ENCODE peak calls at places on chromosomes 13 and 19, in six cellular contexts. M is fibroblast of the aortic adventitia, S is A673, G is H9, T is GM06990, K is neural crest cell. A is an unnamed sample.
A peak's percentile ranks its signal among the peaks of the same experiment; 100 is the strongest.

GRCh38 chr13:79481685-79482052 is 714 bp downstream of the NDFIP2 start:
- DNase-seq in M (no peak), S (no peak), G (no peak), T (no peak), K (no peak), A (no peak)

GRCh38 chr19:37692956-37693660 is 26.5 kb downstream of the ZNF607 start:
- DNase-seq in M (no peak), S (no peak), G (no peak), T (no peak), K (peak; percentile 1), A (peak; percentile 41)

GRCh38 chr19:40718774-40719391 is 2.0 kb downstream of the ITPKC start:
- DNase-seq in M (peak; percentile 44), S (no peak), G (peak; percentile 57), T (peak; percentile 49), K (no peak), A (peak; percentile 92)

GRCh38 chr19:2431318-2432055 is 4.1 kb upstream of the TIMM13 start:
- DNase-seq in M (no peak), S (no peak), G (no peak), T (no peak), K (no peak), A (no peak)

GRCh38 chr19:49106648-49107135 is 7.5 kb upstream of the LIN7B start:
- DNase-seq in M (peak; percentile 41), S (peak; percentile 78), G (peak; percentile 81), T (no peak), K (peak; percentile 63), A (peak; percentile 92)

GRCh38 chr13:66700336-66700735 is 529.8 kb downstream of the PCDH9 start:
- DNase-seq in M (no peak), S (no peak), G (no peak), T (no peak), K (no peak), A (no peak)

GRCh38 chr13:63124863-63125262 is 1709.2 kb upstream of the PCDH20 start:
- DNase-seq in M (peak; percentile 38), S (peak; percentile 57), G (no peak), T (no peak), K (no peak), A (peak; percentile 42)

GRCh38 chr19:39705578-39706188 is 1.4 kb downstream of the LGALS14 start:
- DNase-seq in M (no peak), S (no peak), G (no peak), T (no peak), K (no peak), A (no peak)

GRCh38 chr19:22523940-22524339 is 101.8 kb upstream of the ZNF98 start:
- DNase-seq in M (no peak), S (no peak), G (no peak), T (no peak), K (no peak), A (no peak)

GRCh38 chr19:4583961-4584669 is 24.6 kb upstream of the SEMA6B start:
- DNase-seq in M (no peak), S (no peak), G (peak; percentile 67), T (peak; percentile 74), K (peak; percentile 68), A (peak; percentile 93)

GRCh38 chr13:98396071-98396710 is 180.7 kb downstream of the STK24 start:
- DNase-seq in M (no peak), S (no peak), G (no peak), T (no peak), K (no peak), A (no peak)

GRCh38 chr19:15252398-15253018 is 20.3 kb upstream of the EPHX3 start:
- DNase-seq in M (peak; percentile 46), S (peak; percentile 53), G (peak; percentile 44), T (no peak), K (peak; percentile 26), A (peak; percentile 96)

GRCh38 chr19:17213334-17213733 is 1.8 kb upstream of the USE1 start:
- DNase-seq in M (no peak), S (no peak), G (no peak), T (no peak), K (no peak), A (peak; percentile 66)

GRCh38 chr19:3852614-3853254 is 16.1 kb downstream of the ZFR2 start:
- DNase-seq in M (peak; percentile 71), S (peak; percentile 35), G (no peak), T (no peak), K (no peak), A (peak; percentile 97)

GRCh38 chr13:102136735-102137296 is 265.0 kb downstream of the FGF14 start:
- DNase-seq in M (peak; percentile 30), S (no peak), G (no peak), T (no peak), K (no peak), A (no peak)

GRCh38 chr19:40366697-40367561 is 18.4 kb downstream of the PLD3 start:
- DNase-seq in M (no peak), S (peak; percentile 72), G (peak; percentile 77), T (no peak), K (peak; percentile 46), A (peak; percentile 77)

GRCh38 chr19:33797821-33798633 is 1.4 kb downstream of the KCTD15 start:
- DNase-seq in M (no peak), S (peak; percentile 34), G (peak; percentile 77), T (no peak), K (peak; percentile 34), A (peak; percentile 94)

GRCh38 chr19:13294812-13295567 is 144.8 kb downstream of the IER2 start:
- DNase-seq in M (no peak), S (no peak), G (no peak), T (no peak), K (no peak), A (no peak)

GRCh38 chr13:102400619-102401125 is 1.2 kb downstream of the FGF14 start:
- DNase-seq in M (peak; percentile 3), S (peak; percentile 57), G (peak; percentile 37), T (peak; percentile 9), K (no peak), A (peak; percentile 81)

GRCh38 chr13:112928020-112928931 is 40.7 kb upstream of the MCF2L start:
- DNase-seq in M (no peak), S (no peak), G (no peak), T (no peak), K (no peak), A (no peak)

GRCh38 chr13:38914070-38914469 is 76.6 kb downstream of the STOML3 start:
- DNase-seq in M (no peak), S (no peak), G (no peak), T (no peak), K (no peak), A (no peak)

DNA sequence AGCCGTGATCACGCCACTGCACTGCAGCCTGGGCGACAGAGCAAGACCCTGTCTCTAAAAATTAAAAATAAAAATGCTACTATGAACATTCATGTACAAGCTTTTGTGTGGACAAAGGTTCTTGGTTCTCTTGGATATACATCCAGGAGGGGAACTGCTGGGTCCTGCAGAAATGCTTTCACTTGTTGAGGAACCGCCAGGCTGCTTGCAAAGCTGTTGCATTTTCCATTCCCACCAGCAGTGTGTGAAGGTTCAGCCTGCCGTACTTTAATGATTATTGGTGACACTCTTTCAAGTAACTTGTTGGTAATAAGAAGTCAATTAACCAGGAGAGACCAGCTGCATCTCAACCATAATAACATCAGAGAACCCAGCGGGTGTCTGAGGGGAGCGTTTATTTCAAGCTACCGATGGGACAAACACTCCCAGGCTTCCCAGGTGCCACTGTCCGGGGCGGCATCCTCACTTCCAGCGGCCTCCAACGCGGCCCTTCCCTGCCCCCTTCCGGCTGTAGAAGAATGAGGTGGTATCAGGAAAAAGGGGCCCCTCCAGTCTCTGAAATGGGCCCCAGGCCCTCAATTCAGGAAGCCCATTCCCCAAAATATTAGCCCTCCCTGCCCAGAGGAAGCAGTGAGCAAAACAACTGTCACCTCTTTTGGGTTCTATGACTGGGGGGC is 15.2 kb upstream of the PPP1R12C start:
- DNase-seq in M (no peak), S (no peak), G (no peak), T (no peak), K (no peak), A (peak; percentile 82)
- TF ChIP-seq CTCF in M (peak; percentile 4), S (no peak), G (peak; percentile 36), T (peak; percentile 48), K (peak; percentile 23), A (peak; percentile 5)

DNA sequence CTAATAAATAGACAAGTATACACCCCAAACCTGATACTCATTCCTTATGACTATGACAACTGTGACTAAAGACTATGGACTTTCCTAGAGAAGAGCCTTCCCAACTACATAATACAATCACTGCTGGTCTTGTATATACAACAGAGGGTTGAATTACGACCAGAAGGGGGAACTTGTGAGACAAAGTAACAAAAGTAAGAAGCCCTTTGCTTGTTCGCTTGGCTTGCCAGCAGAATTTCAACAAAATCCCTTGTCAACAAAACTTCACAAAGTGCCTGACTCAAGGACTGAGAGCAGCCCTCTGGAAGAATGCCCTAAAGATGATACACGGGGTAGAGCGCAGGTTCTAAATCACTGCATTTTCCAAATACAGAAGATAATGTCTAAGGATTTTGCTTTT is 99.4 kb downstream of the WASF3 start:
- DNase-seq in M (peak; percentile 74), S (peak; percentile 22), G (no peak), T (no peak), K (no peak), A (peak; percentile 84)
- TF ChIP-seq CTCF in M (peak; percentile 48), S (peak; percentile 33), G (peak; percentile 57), T (peak; percentile 25), K (peak; percentile 28), A (peak; percentile 36)

GRCh38 chr19:6769006-6769637 is 1.9 kb upstream of the SH2D3A start:
- DNase-seq in M (peak; percentile 28), S (no peak), G (peak; percentile 62), T (no peak), K (no peak), A (peak; percentile 86)
- TF ChIP-seq CTCF in M (peak; percentile 13), S (peak; percentile 26), G (peak; percentile 77), T (peak; percentile 41), K (peak; percentile 47), A (peak; percentile 37)

GRCh38 chr13:42312817-42313431 is 41.0 kb downstream of the AKAP11 start:
- DNase-seq in M (no peak), S (no peak), G (no peak), T (no peak), K (no peak), A (peak; percentile 10)
- TF ChIP-seq CTCF in M (no peak), S (no peak), G (no peak), T (no peak), K (no peak), A (no peak)

GRCh38 chr19:32337176-32337808 is 8.1 kb upstream of the ZNF507 start:
- DNase-seq in M (no peak), S (no peak), G (no peak), T (no peak), K (no peak), A (no peak)

GRCh38 chr19:32330149-32330548 is 15.3 kb upstream of the ZNF507 start:
- DNase-seq in M (no peak), S (peak; percentile 11), G (no peak), T (no peak), K (no peak), A (no peak)

GRCh38 chr19:32336259-32337111 is 8.9 kb upstream of the ZNF507 start:
- DNase-seq in M (peak; percentile 76), S (peak; percentile 17), G (no peak), T (no peak), K (no peak), A (peak; percentile 88)

DNA sequence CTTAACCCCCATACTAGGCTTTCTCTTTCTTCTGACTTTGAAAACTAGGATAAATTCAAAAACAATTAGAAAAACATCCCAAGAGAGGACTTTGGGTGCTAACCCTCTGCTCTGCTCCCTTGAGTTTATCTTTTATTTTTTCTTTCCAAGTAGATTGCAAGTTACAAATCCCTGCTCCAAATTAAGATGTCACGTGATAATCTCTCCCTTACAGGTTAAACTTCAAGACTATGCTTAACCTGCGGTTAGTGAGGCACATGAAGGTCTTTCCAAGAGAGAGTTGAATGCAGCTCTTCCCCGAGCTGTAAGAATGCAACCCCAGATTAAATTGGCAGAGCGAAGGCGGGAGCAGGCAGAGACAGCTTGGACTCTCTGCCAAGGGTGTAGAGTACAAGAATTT is 12.2 kb upstream of the ZNF507 start:
- DNase-seq in M (no peak), S (no peak), G (no peak), T (no peak), K (no peak), A (no peak)
- TF ChIP-seq CTCF in M (no peak), S (no peak), G (no peak), T (no peak), K (no peak), A (no peak)

A was measured in osteoblast.